ENCODE peak calls at places on chromosomes 1 and 21, in eight cellular contexts. R is left ventricle myocardium superior; F is activated CD8-positive, alpha-beta T cell treated with anti-CD3 and anti-CD28 coated beads, Interleukin-2, amount 10 ng/mL, durations not matched to agents 7 days and 5 days; J is stimulated activated CD4-positive, alpha-beta T cell treated with anti-CD3 and anti-CD28 coated beads, TNF-alpha, amount 100 ng/mL, for 48 hours; T is T-cell; V is HFF-Myc; Z is T-helper 22 cell; M is amniotic epithelial cell. D is an unnamed sample.

GRCh38 chr1:232978091-232978634 is 27.8 kb downstream of the NTPCR start:
- DNase-seq in R (no peak), F (peak), J (no peak), T (peak), V (no peak), Z (no peak), M (no peak), D (no peak)

GRCh38 chr1:217437375-217437774 is 193.5 kb downstream of the GPATCH2 start:
- DNase-seq in R (no peak), F (no peak), J (no peak), T (no peak), V (no peak), Z (no peak), M (no peak), D (no peak)

GRCh38 chr1:55931272-55931940 is 648.0 kb downstream of the PLPP3 start:
- DNase-seq in R (no peak), F (no peak), J (no peak), T (no peak), V (no peak), Z (no peak), M (peak), D (no peak)

GRCh38 chr1:14921057-14921456 is 232.5 kb upstream of the TMEM51 start:
- DNase-seq in R (no peak), F (no peak), J (no peak), T (no peak), V (no peak), Z (no peak), M (no peak), D (no peak)

GRCh38 chr1:1353389-1354151 is 4.4 kb upstream of the DVL1 start:
- DNase-seq in R (peak), F (no peak), J (no peak), T (no peak), V (no peak), Z (no peak), M (no peak), D (no peak)

GRCh38 chr1:118927421-118927820 is 60.7 kb downstream of the TBX15 start:
- DNase-seq in R (no peak), F (no peak), J (no peak), T (no peak), V (no peak), Z (no peak), M (no peak), D (no peak)

GRCh38 chr1:53047737-53048344 is 14.2 kb upstream of the PODN start:
- DNase-seq in R (no peak), F (no peak), J (no peak), T (no peak), V (peak), Z (no peak), M (peak), D (no peak)

GRCh38 chr1:221849897-221850296 is 108.0 kb upstream of the DUSP10 start:
- DNase-seq in R (no peak), F (no peak), J (no peak), T (no peak), V (no peak), Z (no peak), M (no peak), D (no peak)

GRCh38 chr21:44612029-44612486 is at the start of gene KRTAP10-8:
- DNase-seq in R (no peak), F (no peak), J (no peak), T (no peak), V (no peak), Z (no peak), M (no peak), D (no peak)

GRCh38 chr1:100860397-100860991 is 34.1 kb downstream of the EXTL2 start:
- DNase-seq in R (no peak), F (no peak), J (no peak), T (no peak), V (no peak), Z (no peak), M (peak), D (no peak)

GRCh38 chr1:224430511-224431113 is 4.0 kb downstream of the WDR26 start:
- DNase-seq in R (no peak), F (peak), J (no peak), T (peak), V (no peak), Z (peak), M (peak), D (no peak)

GRCh38 chr1:202184750-202185460 is 8.7 kb upstream of the LGR6 start:
- DNase-seq in R (peak), F (peak), J (peak), T (peak), V (peak), Z (peak), M (peak), D (peak)

GRCh38 chr1:17403081-17403480 is 31.1 kb downstream of the PADI6 start:
- DNase-seq in R (no peak), F (no peak), J (no peak), T (no peak), V (no peak), Z (no peak), M (no peak), D (no peak)

GRCh38 chr21:41142051-41142795 is 25.7 kb upstream of the BACE2 start:
- DNase-seq in R (no peak), F (no peak), J (no peak), T (no peak), V (peak), Z (no peak), M (no peak), D (peak)

GRCh38 chr1:238991730-238992490 is 394.5 kb upstream of the CHRM3 start:
- DNase-seq in R (no peak), F (no peak), J (no peak), T (no peak), V (no peak), Z (no peak), M (no peak), D (peak)

GRCh38 chr1:195328102-195328501 is 1280.1 kb downstream of the KCNT2 start:
- DNase-seq in R (no peak), F (no peak), J (no peak), T (no peak), V (no peak), Z (no peak), M (no peak), D (no peak)

GRCh38 chr1:42003433-42003832 is 84.7 kb upstream of the HIVEP3 start:
- DNase-seq in R (peak), F (no peak), J (no peak), T (no peak), V (no peak), Z (no peak), M (no peak), D (no peak)

GRCh38 chr21:42199488-42200463 is 19.2 kb upstream of the ABCG1 start:
- DNase-seq in R (no peak), F (peak), J (no peak), T (no peak), V (peak), Z (no peak), M (peak), D (no peak)

GRCh38 chr1:117301906-117302305 is 65.3 kb upstream of the MAN1A2 start:
- DNase-seq in R (no peak), F (no peak), J (no peak), T (no peak), V (no peak), Z (no peak), M (no peak), D (no peak)

GRCh38 chr1:246748867-246749266 is 24.7 kb downstream of the SCCPDH start:
- DNase-seq in R (no peak), F (no peak), J (no peak), T (no peak), V (no peak), Z (no peak), M (peak), D (no peak)

GRCh38 chr1:236880209-236880608 is 85.1 kb downstream of the MTR start:
- DNase-seq in R (peak), F (no peak), J (no peak), T (no peak), V (no peak), Z (no peak), M (no peak), D (no peak)

GRCh38 chr1:206909167-206909882 is 12.1 kb downstream of the IL24 start:
- DNase-seq in R (peak), F (peak), J (no peak), T (peak), V (no peak), Z (peak), M (no peak), D (no peak)

GRCh38 chr1:199221371-199222150 is 582.7 kb downstream of the PTPRC start:
- DNase-seq in R (peak), F (no peak), J (no peak), T (no peak), V (no peak), Z (no peak), M (no peak), D (no peak)

GRCh38 chr21:46136739-46137349 is 18.5 kb downstream of the FTCD start:
- DNase-seq in R (no peak), F (no peak), J (no peak), T (no peak), V (no peak), Z (no peak), M (no peak), D (no peak)

GRCh38 chr1:235051521-235051920 is 77.1 kb downstream of the TOMM20 start:
- DNase-seq in R (peak), F (no peak), J (no peak), T (no peak), V (no peak), Z (no peak), M (no peak), D (no peak)

GRCh38 chr1:245388687-245389086 is 233.9 kb downstream of the KIF26B start:
- DNase-seq in R (no peak), F (no peak), J (no peak), T (no peak), V (no peak), Z (no peak), M (no peak), D (no peak)

GRCh38 chr1:229886636-229887035 is 180.4 kb upstream of the GALNT2 start:
- DNase-seq in R (no peak), F (peak), J (no peak), T (no peak), V (no peak), Z (no peak), M (no peak), D (no peak)